ENCODE peak calls at places on chromosome 1, in four cellular contexts. One of them, this sample, is unnamed.

GRCh38 chr1:177256153-177256814 is 85.5 kb downstream of the BRINP2 start:
- DNase-seq in H1: peak
- DNase-seq in WTC11: peak
- DNase-seq in SK-N-SH: no peak
- DNase-seq in this sample: peak

GRCh38 chr1:236282159-236282716 is 480 bp upstream of the ERO1B start:
- DNase-seq in H1: no peak
- DNase-seq in WTC11: no peak
- DNase-seq in SK-N-SH: no peak
- DNase-seq in this sample: peak

GRCh38 chr1:101618900-101619299 is 377.8 kb downstream of the OLFM3 start:
- DNase-seq in H1: no peak
- DNase-seq in WTC11: peak
- DNase-seq in SK-N-SH: no peak
- DNase-seq in this sample: no peak

GRCh38 chr1:214494706-214495105 is 56.7 kb downstream of the PTPN14 start:
- DNase-seq in H1: no peak
- DNase-seq in WTC11: no peak
- DNase-seq in SK-N-SH: no peak
- DNase-seq in this sample: no peak

GRCh38 chr1:10755977-10756521 is 40.4 kb downstream of the CASZ1 start:
- DNase-seq in H1: no peak
- DNase-seq in WTC11: no peak
- DNase-seq in SK-N-SH: peak
- DNase-seq in this sample: peak

GRCh38 chr1:182210417-182210816 is 148.9 kb upstream of the ZNF648 start:
- DNase-seq in H1: no peak
- DNase-seq in WTC11: no peak
- DNase-seq in SK-N-SH: no peak
- DNase-seq in this sample: no peak

GRCh38 chr1:32521165-32521564 is 18.1 kb upstream of the ZBTB8A start:
- DNase-seq in H1: no peak
- DNase-seq in WTC11: no peak
- DNase-seq in SK-N-SH: no peak
- DNase-seq in this sample: no peak

GRCh38 chr1:44485229-44485932 is 80.3 kb downstream of the RNF220 start:
- DNase-seq in H1: no peak
- DNase-seq in WTC11: no peak
- DNase-seq in SK-N-SH: no peak
- DNase-seq in this sample: peak

GRCh38 chr1:178120088-178120487 is 26.2 kb downstream of the RASAL2 start:
- DNase-seq in H1: no peak
- DNase-seq in WTC11: no peak
- DNase-seq in SK-N-SH: no peak
- DNase-seq in this sample: no peak

GRCh38 chr1:40980453-40981121 is 1.1 kb downstream of the CTPS1 start:
- DNase-seq in H1: no peak
- DNase-seq in WTC11: peak
- DNase-seq in SK-N-SH: peak
- DNase-seq in this sample: peak

GRCh38 chr1:6325482-6325881 is 64.6 kb upstream of the GPR153 start:
- DNase-seq in H1: no peak
- DNase-seq in WTC11: no peak
- DNase-seq in SK-N-SH: no peak
- DNase-seq in this sample: no peak

GRCh38 chr1:235127774-235128452 is 724 bp downstream of the TOMM20 start:
- DNase-seq in H1: no peak
- DNase-seq in WTC11: no peak
- DNase-seq in SK-N-SH: no peak
- DNase-seq in this sample: no peak

GRCh38 chr1:195462646-195463045 is 1145.6 kb downstream of the KCNT2 start:
- DNase-seq in H1: no peak
- DNase-seq in WTC11: no peak
- DNase-seq in SK-N-SH: no peak
- DNase-seq in this sample: no peak

GRCh38 chr1:38885092-38885491 is 3.7 kb upstream of the GJA9 start:
- DNase-seq in H1: no peak
- DNase-seq in WTC11: no peak
- DNase-seq in SK-N-SH: no peak
- DNase-seq in this sample: no peak

GRCh38 chr1:181134543-181135461 is 46.3 kb downstream of the IER5 start:
- DNase-seq in H1: no peak
- DNase-seq in WTC11: no peak
- DNase-seq in SK-N-SH: peak
- DNase-seq in this sample: no peak

GRCh38 chr1:48775817-48776399 is 783 bp downstream of the BEND5 start:
- DNase-seq in H1: no peak
- DNase-seq in WTC11: no peak
- DNase-seq in SK-N-SH: peak
- DNase-seq in this sample: no peak

GRCh38 chr1:178628637-178629548 is 96.2 kb upstream of the RALGPS2 start:
- DNase-seq in H1: no peak
- DNase-seq in WTC11: no peak
- DNase-seq in SK-N-SH: no peak
- DNase-seq in this sample: no peak

GRCh38 chr1:147091801-147092200 is 80.5 kb downstream of the PRKAB2 start:
- DNase-seq in H1: no peak
- DNase-seq in WTC11: no peak
- DNase-seq in SK-N-SH: no peak
- DNase-seq in this sample: no peak

GRCh38 chr1:241900381-241900780 is 52.4 kb downstream of the EXO1 start:
- DNase-seq in H1: no peak
- DNase-seq in WTC11: no peak
- DNase-seq in SK-N-SH: no peak
- DNase-seq in this sample: no peak

GRCh38 chr1:41740630-41741239 is 178.0 kb downstream of the HIVEP3 start:
- DNase-seq in H1: no peak
- DNase-seq in WTC11: no peak
- DNase-seq in SK-N-SH: no peak
- DNase-seq in this sample: no peak

GRCh38 chr1:204894031-204894430 is 23.4 kb downstream of the NFASC start:
- DNase-seq in H1: no peak
- DNase-seq in WTC11: no peak
- DNase-seq in SK-N-SH: no peak
- DNase-seq in this sample: no peak

GRCh38 chr1:64092851-64093371 is 110.5 kb upstream of the UBE2U start:
- DNase-seq in H1: no peak
- DNase-seq in WTC11: no peak
- DNase-seq in SK-N-SH: no peak
- DNase-seq in this sample: no peak

GRCh38 chr1:209405183-209405823 is 178.2 kb upstream of the CAMK1G start:
- DNase-seq in H1: no peak
- DNase-seq in WTC11: no peak
- DNase-seq in SK-N-SH: no peak
- DNase-seq in this sample: no peak

GRCh38 chr1:15214507-15214906 is 32.5 kb upstream of the FHAD1 start:
- DNase-seq in H1: no peak
- DNase-seq in WTC11: no peak
- DNase-seq in SK-N-SH: no peak
- DNase-seq in this sample: no peak

GRCh38 chr1:111286912-111287311 is 3.7 kb upstream of the CHIA start:
- DNase-seq in H1: no peak
- DNase-seq in WTC11: no peak
- DNase-seq in SK-N-SH: no peak
- DNase-seq in this sample: no peak

GRCh38 chr1:111285879-111286278 is 4.8 kb upstream of the CHIA start:
- DNase-seq in H1: no peak
- DNase-seq in WTC11: no peak
- DNase-seq in SK-N-SH: no peak
- DNase-seq in this sample: no peak

GRCh38 chr1:111280267-111280666 is 10.4 kb upstream of the CHIA start:
- DNase-seq in H1: no peak
- DNase-seq in WTC11: no peak
- DNase-seq in SK-N-SH: no peak
- DNase-seq in this sample: no peak

GRCh38 chr1:111281411-111281810 is 9.2 kb upstream of the CHIA start:
- DNase-seq in H1: no peak
- DNase-seq in WTC11: no peak
- DNase-seq in SK-N-SH: no peak
- DNase-seq in this sample: no peak

DNA sequence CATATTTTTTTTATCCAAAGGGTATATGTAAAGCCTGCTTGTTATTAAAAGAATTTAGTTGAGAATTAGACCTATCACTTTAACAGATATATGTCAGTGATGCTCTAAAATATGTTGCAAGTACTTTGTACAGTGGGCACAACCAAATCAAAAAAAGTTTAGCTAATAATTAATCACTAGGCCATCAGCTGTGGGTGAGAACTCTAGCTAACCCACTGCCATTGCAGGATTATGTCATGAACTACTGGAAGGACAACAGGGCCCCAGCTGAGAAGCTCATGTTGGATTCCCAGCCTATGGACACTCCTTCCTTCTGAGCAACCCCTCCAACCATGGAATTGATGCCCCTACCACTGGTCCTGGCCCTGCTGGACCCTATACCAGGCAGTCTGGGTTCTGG is 6.8 kb upstream of the CHIA start:
- DNase-seq in H1: no peak
- DNase-seq in WTC11: no peak
- DNase-seq in SK-N-SH: no peak
- DNase-seq in this sample: no peak
- TF ChIP-seq TEAD4 in H1: no peak
- TF ChIP-seq TEAD4 in WTC11: no peak
- TF ChIP-seq TEAD4 in SK-N-SH: no peak
- TF ChIP-seq TEAD4 in this sample: no peak

GRCh38 chr1:203640117-203640516 is 13.5 kb downstream of the ATP2B4 start:
- DNase-seq in H1: no peak
- DNase-seq in WTC11: no peak
- DNase-seq in SK-N-SH: no peak
- DNase-seq in this sample: no peak
- TF ChIP-seq TEAD4 in H1: no peak
- TF ChIP-seq TEAD4 in WTC11: no peak
- TF ChIP-seq TEAD4 in SK-N-SH: no peak
- TF ChIP-seq TEAD4 in this sample: no peak

DNA sequence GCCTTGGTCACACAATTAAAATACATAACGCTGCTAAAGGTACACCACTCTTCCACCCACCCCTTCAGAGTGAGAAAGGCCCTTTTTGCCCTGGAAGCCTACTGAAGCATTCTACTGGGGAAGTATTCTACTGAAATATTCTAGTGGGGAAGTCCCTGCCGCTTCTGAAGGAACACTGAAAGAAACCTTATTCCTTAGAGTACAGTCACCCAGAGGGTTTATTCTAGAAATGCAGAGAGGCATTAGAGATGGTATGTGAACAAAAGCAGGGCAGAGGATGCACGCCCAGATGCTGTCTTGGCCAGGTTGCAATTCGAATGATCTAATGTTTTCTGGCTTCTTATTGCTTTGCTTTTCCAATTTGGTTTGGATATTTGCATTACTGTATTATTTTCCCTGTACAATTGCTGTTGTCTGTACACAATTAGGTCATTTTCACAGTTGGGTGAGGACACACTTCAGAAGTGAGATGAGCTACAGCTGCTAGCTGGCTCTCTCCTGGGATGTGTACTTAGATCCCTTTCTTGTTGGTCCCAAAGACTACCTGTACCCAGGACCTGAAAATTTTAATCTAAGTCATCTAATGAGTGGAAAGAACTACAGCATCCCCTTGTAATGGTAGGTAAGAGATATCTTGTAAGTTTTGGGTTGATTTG is 37.1 kb downstream of the CCN1 start:
- DNase-seq in H1: no peak
- DNase-seq in WTC11: no peak
- DNase-seq in SK-N-SH: no peak
- DNase-seq in this sample: no peak
- TF ChIP-seq TEAD4 in H1: no peak
- TF ChIP-seq TEAD4 in WTC11: no peak
- TF ChIP-seq TEAD4 in SK-N-SH: no peak
- TF ChIP-seq TEAD4 in this sample: no peak

DNA sequence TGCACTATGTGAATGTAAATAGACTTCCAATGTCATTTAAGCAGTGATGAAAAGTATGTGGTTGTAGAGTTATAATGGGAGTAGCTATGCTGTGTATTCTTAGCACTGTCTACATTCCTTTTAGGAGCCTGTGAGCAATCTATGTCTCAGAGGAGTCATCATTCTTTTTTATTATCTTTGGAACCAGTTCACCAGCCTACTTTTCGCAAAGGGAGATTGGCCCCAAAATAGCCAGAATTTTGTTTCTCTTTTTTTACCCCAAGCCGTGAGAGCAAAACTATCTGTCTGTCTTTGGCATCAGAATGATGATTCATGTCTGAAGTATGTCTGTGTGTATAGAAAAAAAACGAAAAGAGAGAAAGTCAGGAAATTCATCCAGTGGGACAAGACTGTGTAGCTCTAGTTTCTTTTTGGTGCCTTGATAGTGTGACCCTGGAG is 44.2 kb downstream of the OSBPL9 start:
- DNase-seq in H1: no peak
- DNase-seq in WTC11: no peak
- DNase-seq in SK-N-SH: no peak
- DNase-seq in this sample: no peak
- TF ChIP-seq TEAD4 in H1: no peak
- TF ChIP-seq TEAD4 in WTC11: no peak
- TF ChIP-seq TEAD4 in SK-N-SH: peak
- TF ChIP-seq TEAD4 in this sample: peak

DNA sequence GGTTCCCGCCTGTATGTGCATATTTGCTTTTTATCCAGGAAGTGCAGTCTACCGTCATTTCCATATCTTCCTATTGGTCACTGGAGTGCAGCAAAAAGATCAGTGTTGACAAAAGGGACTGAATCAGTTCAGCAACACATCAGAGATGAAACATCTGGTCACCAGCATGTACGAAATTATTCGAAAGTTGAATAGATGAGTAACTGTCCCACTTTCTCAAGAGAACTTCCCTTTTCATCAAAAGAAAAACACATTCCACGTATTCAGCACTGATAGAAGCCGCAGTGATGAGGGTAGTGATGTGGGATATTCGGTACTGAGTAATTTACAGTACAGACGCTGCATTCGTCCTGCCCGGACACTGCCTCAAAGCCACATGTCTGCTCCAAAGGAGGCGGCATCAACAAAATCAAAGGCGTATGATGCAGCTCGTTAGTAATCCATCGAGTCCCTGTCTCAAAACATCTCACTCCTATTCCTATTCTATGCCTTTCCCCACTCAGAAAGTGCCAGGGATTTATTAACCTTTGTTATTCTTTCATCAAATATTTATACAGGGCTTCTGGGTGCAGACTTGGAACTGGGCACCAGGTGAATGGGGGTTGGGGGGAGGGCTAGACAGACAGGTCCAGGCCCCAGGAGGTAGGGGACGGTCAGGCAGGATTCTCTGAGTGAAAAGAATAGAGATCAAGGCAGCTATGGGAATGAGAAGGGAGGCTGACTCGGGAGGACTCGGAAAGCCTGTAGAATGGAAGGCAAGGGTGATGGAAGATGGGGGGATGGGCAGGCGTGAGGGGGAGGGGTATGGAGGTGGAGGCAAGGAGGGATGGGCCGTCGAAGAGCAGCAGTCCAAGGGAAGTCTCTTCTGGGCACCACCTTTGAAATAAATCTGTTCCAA is 79.5 kb upstream of the SLC45A1 start:
- DNase-seq in H1: no peak
- DNase-seq in WTC11: no peak
- DNase-seq in SK-N-SH: no peak
- DNase-seq in this sample: no peak
- TF ChIP-seq TEAD4 in H1: no peak
- TF ChIP-seq TEAD4 in WTC11: no peak
- TF ChIP-seq TEAD4 in SK-N-SH: no peak
- TF ChIP-seq TEAD4 in this sample: no peak

This sample was measured in K562.